ENCODE peak calls at places on chromosomes 11 and 22, in eight cellular contexts. I, X, B, A, F, W, N and J are unnamed samples.

GRCh38 chr11:128506384-128506783 is 81.0 kb downstream of the ETS1 start:
- DNase-seq in W (no peak), A (no peak), I (no peak), F (peak; percentile 41), X (no peak), N (no peak), B (no peak), J (no peak)

GRCh38 chr11:11265320-11265719 is 87.7 kb downstream of the CSNK2A3 start:
- DNase-seq in F (peak; percentile 16), X (no peak), I (no peak), N (no peak), W (no peak), B (no peak), A (no peak), J (no peak)

GRCh38 chr11:3080733-3081385 is 23.6 kb upstream of the CARS1 start:
- DNase-seq in A (no peak), F (no peak), B (no peak), I (no peak), W (no peak), X (no peak), N (no peak), J (no peak)

GRCh38 chr11:105142167-105142566 is 2.6 kb upstream of the CARD18 start:
- DNase-seq in I (no peak), X (no peak), N (no peak), B (no peak), F (no peak), W (no peak), A (no peak), J (no peak)

GRCh38 chr11:106461839-106462545 is 384.5 kb downstream of the AASDHPPT start:
- DNase-seq in B (no peak), I (no peak), X (no peak), W (no peak), N (no peak), A (no peak), F (no peak), J (no peak)

GRCh38 chr11:2806351-2807058 is 79.1 kb downstream of the CDKN1C start:
- DNase-seq in B (no peak), F (no peak), X (peak; percentile 9), A (no peak), W (no peak), N (peak; percentile 4), I (no peak), J (no peak)

GRCh38 chr11:40274017-40274416 is 1185.4 kb downstream of the LRRC4C start:
- DNase-seq in B (no peak), F (no peak), X (no peak), I (no peak), A (no peak), N (no peak), W (no peak), J (no peak)

GRCh38 chr11:10777806-10778205 is 26.8 kb downstream of the CTR9 start:
- DNase-seq in A (no peak), B (no peak), N (no peak), F (no peak), X (no peak), I (no peak), W (no peak), J (no peak)

GRCh38 chr22:49962751-49963646 is 2.4 kb downstream of the PIM3 start:
- DNase-seq in B (peak; percentile 22), W (no peak), X (peak; percentile 25), N (peak; percentile 8), A (peak; percentile 33), I (no peak), F (no peak), J (no peak)

GRCh38 chr11:118436639-118437045 is 350 bp downstream of the KMT2A start:
- DNase-seq in B (no peak), X (no peak), F (no peak), N (no peak), A (peak; percentile 32), I (no peak), W (peak; percentile 6), J (no peak)

GRCh38 chr11:125593113-125593761 is 585 bp downstream of the STT3A start:
- DNase-seq in W (peak; percentile 39), N (no peak), X (peak; percentile 19), B (peak; percentile 11), F (peak; percentile 33), A (no peak), I (peak; percentile 16), J (no peak)

GRCh38 chr22:19735665-19736510 is 12.5 kb downstream of the GP1BB start:
- DNase-seq in I (no peak), W (no peak), X (no peak), F (no peak), N (no peak), A (no peak), B (no peak), J (no peak)

GRCh38 chr11:3674189-3674588 is 3.0 kb upstream of the CHRNA10 start:
- DNase-seq in B (no peak), I (no peak), N (no peak), A (no peak), W (peak; percentile 97), X (no peak), F (no peak), J (no peak)

GRCh38 chr11:27292642-27293020 is 70.4 kb downstream of the CCDC34 start:
- DNase-seq in I (no peak), B (no peak), A (no peak), N (no peak), X (no peak), W (no peak), F (no peak), J (no peak)

GRCh38 chr11:68727783-68728182 is 23.5 kb downstream of the TESMIN start:
- DNase-seq in X (no peak), W (no peak), A (no peak), N (no peak), B (no peak), F (no peak), I (no peak), J (no peak)

GRCh38 chr22:21727159-21727558 is 8.4 kb downstream of the YPEL1 start:
- DNase-seq in A (no peak), N (no peak), W (no peak), I (no peak), X (no peak), B (no peak), F (no peak), J (no peak)

GRCh38 chr11:134915212-134915611 is 503.2 kb upstream of the B3GAT1 start:
- DNase-seq in W (no peak), A (no peak), I (no peak), B (no peak), X (peak; percentile 16), N (no peak), F (no peak), J (no peak)

GRCh38 chr22:25172153-25172552 is 27.5 kb upstream of the CRYBB3 start:
- DNase-seq in F (peak; percentile 39), W (no peak), N (no peak), I (peak; percentile 8), X (peak; percentile 28), A (peak; percentile 24), B (peak; percentile 35), J (peak; percentile 47)